ENCODE peak calls at places on chromosomes 2 and 18, in four cellular contexts. V is HepG2, M is SK-N-SH, W is K562. J is an unnamed sample.

GRCh38 chr2:167134381-167135072 is 246.2 kb downstream of the XIRP2 start:
- DNase-seq in W (no peak), M (no peak), V (peak), J (no peak)

GRCh38 chr18:50560681-50561629 is 1.1 kb downstream of the MAPK4 start:
- DNase-seq in V (no peak), W (no peak), M (peak), J (peak)

GRCh38 chr2:171547256-171547655 is 25.0 kb downstream of the CYBRD1 start:
- DNase-seq in V (no peak), W (no peak), M (no peak), J (no peak)

GRCh38 chr2:233972941-233973575 is 55.9 kb downstream of the TRPM8 start:
- DNase-seq in W (no peak), M (no peak), V (no peak), J (no peak)

GRCh38 chr18:22211660-22212059 is 42.3 kb downstream of the GATA6 start:
- DNase-seq in V (no peak), M (no peak), W (no peak), J (no peak)

GRCh38 chr18:55794288-55795052 is 206.5 kb upstream of the TCF4 start:
- DNase-seq in W (no peak), V (no peak), M (no peak), J (no peak)

GRCh38 chr18:33183136-33183535 is 257.4 kb downstream of the CCDC178 start:
- DNase-seq in M (no peak), V (no peak), W (no peak), J (no peak)

GRCh38 chr2:121088251-121089004 is 196.6 kb downstream of the TFCP2L1 start:
- DNase-seq in V (no peak), W (no peak), M (no peak), J (no peak)

GRCh38 chr18:5556317-5556974 is 12.6 kb upstream of the EPB41L3 start:
- DNase-seq in W (no peak), V (peak), M (no peak), J (no peak)

GRCh38 chr18:79672490-79673276 is 6.9 kb upstream of the CTDP1 start:
- DNase-seq in W (no peak), V (no peak), M (peak), J (no peak)

GRCh38 chr18:11002277-11002676 is 147.1 kb downstream of the PIEZO2 start:
- DNase-seq in V (peak), M (no peak), W (no peak), J (no peak)

GRCh38 chr18:79911009-79911870 is 40.2 kb downstream of the SLC66A2 start:
- DNase-seq in W (no peak), V (no peak), M (no peak), J (no peak)

GRCh38 chr18:5568416-5568815 is 24.6 kb upstream of the EPB41L3 start:
- DNase-seq in V (no peak), M (no peak), W (no peak), J (no peak)

GRCh38 chr18:59961086-59961485 is 61.3 kb downstream of the PMAIP1 start:
- DNase-seq in W (peak), M (no peak), V (no peak), J (no peak)

GRCh38 chr2:20513946-20514345 is 67.1 kb downstream of the RHOB start:
- DNase-seq in V (no peak), W (no peak), M (no peak), J (no peak)

GRCh38 chr2:33602216-33602830 is 3.2 kb upstream of the FAM98A start:
- DNase-seq in V (no peak), W (no peak), M (no peak), J (no peak)

GRCh38 chr2:28956415-28956826 is 24.7 kb upstream of the TOGARAM2 start:
- DNase-seq in M (peak), W (peak), V (peak), J (peak)

GRCh38 chr2:202102425-202103005 is 29.5 kb downstream of the KIAA2012 start:
- DNase-seq in W (no peak), V (no peak), M (peak), J (no peak)

GRCh38 chr2:6576312-6576711 is 289.4 kb downstream of the CMPK2 start:
- DNase-seq in W (no peak), M (no peak), V (no peak), J (no peak)

GRCh38 chr2:159807183-159808037 is 9.4 kb upstream of the CD302 start:
- DNase-seq in W (peak), M (peak), V (peak), J (peak)

GRCh38 chr2:134558208-134558890 is 160.5 kb downstream of the TMEM163 start:
- DNase-seq in W (no peak), M (no peak), V (no peak), J (no peak)

GRCh38 chr2:235232474-235233435 is 261.1 kb upstream of the AGAP1 start:
- DNase-seq in W (no peak), V (no peak), M (peak), J (no peak)

GRCh38 chr2:41510108-41510507 is 537.7 kb upstream of the PKDCC start:
- DNase-seq in V (no peak), W (no peak), M (peak), J (no peak)

GRCh38 chr2:239274391-239275001 is 126.3 kb downstream of the HDAC4 start:
- DNase-seq in V (no peak), W (peak), M (peak), J (no peak)

GRCh38 chr2:239552213-239552926 is 151.6 kb upstream of the HDAC4 start:
- DNase-seq in W (no peak), V (no peak), M (no peak), J (no peak)

GRCh38 chr2:19538411-19538963 is 180.1 kb upstream of the OSR1 start:
- DNase-seq in M (no peak), V (peak), W (no peak), J (no peak)

GRCh38 chr2:708667-709066 is 31.5 kb upstream of the TMEM18 start:
- DNase-seq in V (no peak), M (no peak), W (peak), J (no peak)

GRCh38 chr2:201220102-201220570 is 37.2 kb downstream of the CASP10 start:
- DNase-seq in V (no peak), W (peak), M (peak), J (no peak)

GRCh38 chr2:44169155-44169898 is 652 bp downstream of the PPM1B start:
- DNase-seq in V (peak), W (peak), M (peak), J (peak)

GRCh38 chr2:97952357-97952756 is 43.4 kb downstream of the TMEM131 start:
- DNase-seq in W (no peak), M (no peak), V (no peak), J (no peak)

GRCh38 chr2:97958184-97958583 is 37.6 kb downstream of the TMEM131 start:
- DNase-seq in V (no peak), W (no peak), M (no peak), J (no peak)

GRCh38 chr2:97961534-97961933 is 34.2 kb downstream of the TMEM131 start:
- DNase-seq in M (no peak), W (no peak), V (no peak), J (no peak)

GRCh38 chr2:97953867-97954266 is 41.9 kb downstream of the TMEM131 start:
- DNase-seq in W (no peak), V (no peak), M (no peak), J (no peak)

DNA sequence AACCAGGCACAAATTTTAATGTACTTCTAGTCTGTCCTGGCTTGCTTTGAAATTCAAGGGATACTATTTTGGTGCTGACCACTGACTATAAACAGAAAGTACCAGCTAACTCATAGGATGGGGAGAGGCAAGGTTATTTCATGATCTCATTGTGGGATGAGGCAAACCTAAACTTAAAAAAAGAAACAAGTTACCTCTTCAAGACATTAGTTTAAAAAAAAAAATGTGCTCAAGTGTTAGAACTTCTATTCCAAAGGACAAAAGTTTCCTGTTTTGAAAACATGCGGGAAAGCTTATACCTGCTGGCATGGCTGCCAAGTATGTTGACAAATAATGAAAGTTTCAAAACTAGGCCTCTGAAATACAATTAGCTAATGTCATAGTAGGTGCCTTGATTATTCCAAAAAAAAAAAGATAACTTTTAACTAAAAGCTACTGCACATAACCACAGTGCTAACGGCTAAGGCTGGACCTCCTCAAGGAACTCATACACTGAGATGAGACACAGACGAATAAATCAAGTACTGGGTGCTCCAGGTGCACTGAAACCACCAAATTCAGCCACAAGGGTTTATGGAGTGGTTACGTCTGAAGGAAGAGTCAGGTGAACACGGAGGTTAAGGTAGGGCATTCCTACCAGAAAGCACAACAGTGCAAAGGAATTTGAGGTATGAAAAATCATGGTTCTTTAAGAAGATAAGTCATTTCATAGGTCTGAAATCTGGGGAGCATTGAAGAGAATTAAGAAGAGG is 38.1 kb downstream of the TMEM131 start:
- DNase-seq in V (no peak), W (no peak), M (no peak), J (no peak)
- TF ChIP-seq FOXJ3 in V (no peak), W (no peak), M (no peak), J (no peak)

GRCh38 chr18:26304511-26304910 is 78.3 kb downstream of the TAF4B start:
- DNase-seq in W (no peak), V (no peak), M (no peak), J (no peak)
- TF ChIP-seq FOXJ3 in W (no peak), V (no peak), M (no peak), J (no peak)

DNA sequence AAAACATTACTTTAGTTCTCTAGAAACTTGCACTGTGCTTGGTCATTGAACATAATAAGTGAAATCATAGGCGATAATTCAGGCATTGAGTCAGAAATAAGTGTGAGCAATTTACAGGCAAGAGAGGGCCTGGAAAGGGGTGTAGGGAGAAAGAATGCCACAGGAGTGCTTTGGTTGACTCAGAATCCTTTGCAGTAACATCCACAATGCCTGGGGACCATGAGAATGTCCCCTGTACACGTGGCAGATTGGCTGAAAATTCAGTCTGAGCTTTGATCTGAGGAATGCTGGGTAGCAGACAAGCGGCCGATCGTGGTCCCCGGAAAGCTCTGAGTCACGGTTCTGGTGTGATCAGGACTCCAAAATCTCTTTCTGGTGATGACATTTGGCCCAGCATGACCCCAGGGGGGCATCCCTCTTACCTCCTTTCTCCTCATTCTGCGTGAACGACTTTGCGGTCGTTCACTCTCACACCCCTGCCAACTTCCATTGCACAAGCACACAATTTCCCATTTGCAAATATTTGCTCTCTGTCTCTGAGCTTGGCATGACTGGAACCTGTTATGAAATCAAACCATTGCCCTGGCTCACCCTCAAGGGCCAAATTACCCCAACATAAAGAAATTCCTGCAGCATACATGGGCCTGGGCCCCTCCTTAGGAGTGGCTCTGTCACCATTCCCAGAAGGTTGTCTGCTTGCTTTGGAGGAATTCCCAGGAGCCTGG is 305.0 kb upstream of the EPAS1 start:
- DNase-seq in W (no peak), V (peak), M (no peak), J (no peak)
- TF ChIP-seq FOXJ3 in W (no peak), V (peak), M (no peak), J (no peak)

DNA sequence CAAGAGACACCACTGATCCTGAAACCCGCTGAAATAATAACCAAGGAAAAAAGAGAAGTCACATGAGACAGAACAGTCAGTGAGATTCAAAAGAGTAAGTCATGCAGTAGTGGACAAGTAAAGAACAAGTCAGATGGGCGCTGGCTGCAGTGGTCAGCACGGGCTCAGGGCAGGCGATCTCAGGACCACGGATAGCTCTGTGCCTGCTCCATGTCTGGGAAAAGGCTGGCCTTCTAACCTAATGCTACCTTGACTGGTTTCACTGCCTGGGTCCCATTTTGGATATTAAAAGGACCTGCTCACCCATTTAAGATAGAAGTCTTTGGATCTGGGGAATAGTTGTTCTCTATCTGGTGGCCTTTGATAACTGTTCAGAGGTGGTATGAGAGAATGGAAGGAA is 61.7 kb upstream of the LCLAT1 start:
- DNase-seq in M (no peak), V (no peak), W (peak), J (peak)
- TF ChIP-seq FOXJ3 in M (no peak), V (no peak), W (no peak), J (no peak)

GRCh38 chr18:63843008-63843407 is 44.5 kb upstream of the SERPINB2 start:
- DNase-seq in V (no peak), M (no peak), W (no peak), J (no peak)
- TF ChIP-seq FOXJ3 in V (no peak), M (no peak), W (no peak), J (no peak)

GRCh38 chr2:143255899-143256298 is 126.7 kb downstream of the ARHGAP15 start:
- DNase-seq in M (no peak), V (no peak), W (no peak), J (no peak)

GRCh38 chr2:143258126-143258892 is 129.1 kb downstream of the ARHGAP15 start:
- DNase-seq in M (no peak), V (no peak), W (peak), J (no peak)

GRCh38 chr2:143251680-143252079 is 122.5 kb downstream of the ARHGAP15 start:
- DNase-seq in M (no peak), W (no peak), V (no peak), J (no peak)

GRCh38 chr2:143252138-143252907 is 123.1 kb downstream of the ARHGAP15 start:
- DNase-seq in V (no peak), M (no peak), W (no peak), J (no peak)

GRCh38 chr2:143254108-143254507 is 124.9 kb downstream of the ARHGAP15 start:
- DNase-seq in W (no peak), M (no peak), V (no peak), J (no peak)
- TF ChIP-seq FOXJ3 in W (no peak), M (no peak), V (no peak), J (no peak)

GRCh38 chr2:231928481-231928880 is 2.3 kb upstream of the NPPC start:
- DNase-seq in M (peak), W (no peak), V (peak), J (no peak)
- TF ChIP-seq FOXJ3 in M (no peak), W (no peak), V (no peak), J (no peak)

J was measured in WTC11.